ENCODE peak calls at places on chromosome 19, in five cellular contexts. K is amniotic stem cell, J is HTR-8/SVneo, E is adrenal gland, T is neural crest cell. Q is an unnamed sample.

GRCh38 chr19:7265963-7266362 is 28.3 kb downstream of the INSR start:
- DNase-seq in T (no peak), E (peak), J (no peak), K (no peak), Q (no peak)

GRCh38 chr19:49689133-49690072 is at the start of gene ADM5:
- DNase-seq in E (peak), K (no peak), T (no peak), J (no peak), Q (no peak)

GRCh38 chr19:33507021-33507956 is 14.3 kb downstream of the PEPD start:
- DNase-seq in T (no peak), J (no peak), K (no peak), E (no peak), Q (peak)

GRCh38 chr19:38209671-38210457 is 14.2 kb downstream of the DPF1 start:
- DNase-seq in T (no peak), E (peak), J (no peak), K (no peak), Q (peak)

GRCh38 chr19:15379996-15380647 is 535 bp upstream of the AKAP8 start:
- DNase-seq in K (no peak), J (peak), T (peak), E (peak), Q (peak)

GRCh38 chr19:14114854-14115253 is 2.7 kb downstream of the PRKACA start:
- DNase-seq in E (peak), J (peak), T (peak), K (no peak), Q (peak)

GRCh38 chr19:15200575-15201364 is at the start of gene NOTCH3:
- DNase-seq in T (peak), K (no peak), J (no peak), E (no peak), Q (no peak)

GRCh38 chr19:43290568-43291359 is 21.4 kb upstream of the PSG9 start:
- DNase-seq in J (no peak), K (no peak), T (peak), E (no peak), Q (no peak)

GRCh38 chr19:8149261-8150094 is at the start of gene FBN3:
- DNase-seq in E (no peak), J (no peak), T (no peak), K (no peak), Q (no peak)

GRCh38 chr19:13115936-13116281 is 631 bp downstream of the TRMT1 start:
- DNase-seq in E (no peak), J (no peak), K (no peak), T (no peak), Q (no peak)

GRCh38 chr19:14614099-14614412 is 31.2 kb downstream of the CLEC17A start:
- DNase-seq in J (no peak), T (no peak), E (no peak), K (no peak), Q (no peak)

GRCh38 chr19:35306473-35307246 is 14.7 kb downstream of the MAG start:
- DNase-seq in J (peak), E (no peak), K (no peak), T (no peak), Q (no peak)

GRCh38 chr19:35416331-35416730 is 31.7 kb upstream of the FFAR2 start:
- DNase-seq in K (no peak), J (no peak), E (no peak), T (no peak), Q (no peak)

GRCh38 chr19:41327499-41328156 is 17.7 kb downstream of the CCDC97 start:
- DNase-seq in T (no peak), E (peak), J (peak), K (no peak), Q (peak)

GRCh38 chr19:3243851-3244700 is 19.6 kb downstream of the CELF5 start:
- DNase-seq in K (no peak), E (peak), T (peak), J (no peak), Q (peak)